ENCODE peak calls at places on chromosome 15, in eight cellular contexts. One of them, this sample, is unnamed. For H3K4me1 and H3K27me3, the result is how much of the 10 kb centered on the place peaks cover.

GRCh38 chr15:85543741-85544155 is 163.3 kb downstream of the AKAP13 start:
- DNase-seq in thoracic aorta: no peak
- DNase-seq in H9: peak
- DNase-seq in stomach: peak
- DNase-seq in SJSA1: no peak
- DNase-seq in HepG2: no peak
- DNase-seq in GM23248: no peak
- DNase-seq in CD8-positive, alpha-beta T cell: peak
- DNase-seq in this sample: no peak

GRCh38 chr15:83210619-83211018 is 3.0 kb upstream of the HDGFL3 start:
- DNase-seq in stomach: no peak
- DNase-seq in SJSA1: no peak
- DNase-seq in thoracic aorta: no peak
- DNase-seq in HepG2: no peak
- DNase-seq in H9: no peak
- DNase-seq in CD8-positive, alpha-beta T cell: no peak
- DNase-seq in GM23248: peak
- DNase-seq in this sample: no peak

GRCh38 chr15:89978914-89979313 is 22.2 kb upstream of the ZNF710 start:
- DNase-seq in HepG2: no peak
- DNase-seq in stomach: no peak
- DNase-seq in H9: no peak
- DNase-seq in SJSA1: no peak
- DNase-seq in CD8-positive, alpha-beta T cell: no peak
- DNase-seq in GM23248: no peak
- DNase-seq in thoracic aorta: no peak
- DNase-seq in this sample: no peak

GRCh38 chr15:73560501-73561117 is 72.6 kb downstream of the NPTN start:
- DNase-seq in HepG2: peak
- DNase-seq in stomach: no peak
- DNase-seq in GM23248: peak
- DNase-seq in CD8-positive, alpha-beta T cell: no peak
- DNase-seq in SJSA1: no peak
- DNase-seq in H9: no peak
- DNase-seq in thoracic aorta: no peak
- DNase-seq in this sample: no peak

GRCh38 chr15:74543583-74543982 is 2.6 kb downstream of the ARID3B start:
- DNase-seq in thoracic aorta: no peak
- DNase-seq in H9: no peak
- DNase-seq in GM23248: no peak
- DNase-seq in stomach: no peak
- DNase-seq in HepG2: no peak
- DNase-seq in SJSA1: no peak
- DNase-seq in CD8-positive, alpha-beta T cell: no peak
- DNase-seq in this sample: no peak

GRCh38 chr15:98809273-98809672 is 160.9 kb downstream of the IGF1R start:
- DNase-seq in HepG2: no peak
- DNase-seq in H9: no peak
- DNase-seq in CD8-positive, alpha-beta T cell: no peak
- DNase-seq in SJSA1: no peak
- DNase-seq in stomach: peak
- DNase-seq in GM23248: no peak
- DNase-seq in thoracic aorta: no peak
- DNase-seq in this sample: no peak

GRCh38 chr15:69390575-69390974 is 23.6 kb upstream of the KIF23 start:
- DNase-seq in GM23248: peak
- DNase-seq in HepG2: no peak
- DNase-seq in H9: no peak
- DNase-seq in CD8-positive, alpha-beta T cell: no peak
- DNase-seq in stomach: no peak
- DNase-seq in SJSA1: peak
- DNase-seq in thoracic aorta: no peak
- DNase-seq in this sample: no peak

GRCh38 chr15:96330450-96331140 is at the start of gene NR2F2:
- DNase-seq in GM23248: peak
- DNase-seq in CD8-positive, alpha-beta T cell: no peak
- DNase-seq in H9: peak
- DNase-seq in HepG2: peak
- DNase-seq in thoracic aorta: peak
- DNase-seq in stomach: peak
- DNase-seq in SJSA1: peak
- DNase-seq in this sample: no peak

GRCh38 chr15:96473556-96473955 is 143.1 kb downstream of the NR2F2 start:
- DNase-seq in CD8-positive, alpha-beta T cell: no peak
- DNase-seq in SJSA1: no peak
- DNase-seq in thoracic aorta: no peak
- DNase-seq in HepG2: no peak
- DNase-seq in GM23248: no peak
- DNase-seq in stomach: no peak
- DNase-seq in H9: no peak
- DNase-seq in this sample: no peak

GRCh38 chr15:58448906-58449305 is 17.1 kb downstream of the LIPC start:
- DNase-seq in H9: no peak
- DNase-seq in thoracic aorta: no peak
- DNase-seq in SJSA1: no peak
- DNase-seq in stomach: no peak
- DNase-seq in HepG2: no peak
- DNase-seq in GM23248: no peak
- DNase-seq in CD8-positive, alpha-beta T cell: no peak
- DNase-seq in this sample: no peak
- H3K4me1 ChIP-seq in H9: under half
- H3K4me1 ChIP-seq in thoracic aorta: under half
- H3K4me1 ChIP-seq in SJSA1: under half
- H3K4me1 ChIP-seq in stomach: under half
- H3K4me1 ChIP-seq in HepG2: under half
- H3K4me1 ChIP-seq in GM23248: under half
- H3K4me1 ChIP-seq in CD8-positive, alpha-beta T cell: under half
- H3K4me1 ChIP-seq in this sample: under half

GRCh38 chr15:77819841-77820728 is 187.4 kb upstream of the LINGO1 start:
- DNase-seq in SJSA1: no peak
- DNase-seq in CD8-positive, alpha-beta T cell: no peak
- DNase-seq in H9: peak
- DNase-seq in HepG2: peak
- DNase-seq in GM23248: peak
- DNase-seq in thoracic aorta: no peak
- DNase-seq in stomach: no peak
- DNase-seq in this sample: no peak

GRCh38 chr15:77822631-77823230 is 190.0 kb upstream of the LINGO1 start:
- DNase-seq in GM23248: no peak
- DNase-seq in H9: no peak
- DNase-seq in stomach: no peak
- DNase-seq in SJSA1: no peak
- DNase-seq in CD8-positive, alpha-beta T cell: no peak
- DNase-seq in HepG2: no peak
- DNase-seq in thoracic aorta: no peak
- DNase-seq in this sample: no peak

GRCh38 chr15:77819271-77819806 is 186.6 kb upstream of the LINGO1 start:
- DNase-seq in SJSA1: no peak
- DNase-seq in thoracic aorta: no peak
- DNase-seq in H9: no peak
- DNase-seq in GM23248: peak
- DNase-seq in stomach: no peak
- DNase-seq in CD8-positive, alpha-beta T cell: no peak
- DNase-seq in HepG2: no peak
- DNase-seq in this sample: no peak

GRCh38 chr15:77821959-77822256 is 189.2 kb upstream of the LINGO1 start:
- DNase-seq in thoracic aorta: no peak
- DNase-seq in GM23248: no peak
- DNase-seq in CD8-positive, alpha-beta T cell: no peak
- DNase-seq in H9: no peak
- DNase-seq in SJSA1: no peak
- DNase-seq in stomach: no peak
- DNase-seq in HepG2: no peak
- DNase-seq in this sample: no peak

DNA sequence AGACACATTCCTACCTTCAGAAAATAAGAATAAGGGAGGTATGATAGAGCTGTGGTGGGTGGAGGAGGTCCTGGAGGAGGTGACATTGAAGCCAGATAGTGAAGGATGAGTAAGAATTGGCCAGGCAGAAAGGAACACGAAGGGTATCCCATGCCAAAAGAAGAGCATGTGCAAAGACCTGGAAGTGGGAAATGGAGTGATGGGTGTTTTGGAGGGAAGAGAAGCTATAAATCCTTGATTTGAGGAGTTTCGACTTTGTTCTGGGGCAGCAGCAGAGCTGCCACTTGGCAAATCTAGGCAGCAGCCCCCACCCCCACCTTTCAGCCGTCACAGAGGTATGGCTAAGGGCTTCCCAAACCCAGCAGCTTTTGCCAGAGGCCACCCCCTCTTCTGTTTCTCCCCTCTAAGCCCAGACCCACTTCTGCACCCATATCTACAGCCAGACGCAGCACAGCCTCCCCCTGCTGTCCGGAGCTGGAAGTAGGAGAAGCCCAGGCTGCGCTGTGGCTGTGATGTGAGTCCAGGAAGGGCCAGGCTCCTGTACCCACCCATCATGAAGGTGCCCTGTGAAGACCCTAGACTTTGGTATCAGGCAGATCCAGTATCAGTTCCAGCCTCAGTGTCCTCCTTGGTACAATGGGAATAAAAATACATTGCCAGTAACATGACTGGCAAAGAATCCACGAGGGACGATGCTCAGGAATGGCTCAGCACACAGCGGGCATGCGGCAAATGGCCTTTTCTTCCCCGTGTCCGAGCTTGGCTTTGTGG is 188.7 kb upstream of the LINGO1 start:
- DNase-seq in GM23248: peak
- DNase-seq in stomach: peak
- DNase-seq in thoracic aorta: no peak
- DNase-seq in HepG2: peak
- DNase-seq in SJSA1: peak
- DNase-seq in H9: peak
- DNase-seq in CD8-positive, alpha-beta T cell: no peak
- DNase-seq in this sample: no peak
- H3K27me3 ChIP-seq in GM23248: under half
- H3K27me3 ChIP-seq in stomach: half or more
- H3K27me3 ChIP-seq in thoracic aorta: under half
- H3K27me3 ChIP-seq in HepG2: half or more
- H3K27me3 ChIP-seq in SJSA1: half or more
- H3K27me3 ChIP-seq in H9: under half
- H3K27me3 ChIP-seq in CD8-positive, alpha-beta T cell: under half
- H3K27me3 ChIP-seq in this sample: under half

DNA sequence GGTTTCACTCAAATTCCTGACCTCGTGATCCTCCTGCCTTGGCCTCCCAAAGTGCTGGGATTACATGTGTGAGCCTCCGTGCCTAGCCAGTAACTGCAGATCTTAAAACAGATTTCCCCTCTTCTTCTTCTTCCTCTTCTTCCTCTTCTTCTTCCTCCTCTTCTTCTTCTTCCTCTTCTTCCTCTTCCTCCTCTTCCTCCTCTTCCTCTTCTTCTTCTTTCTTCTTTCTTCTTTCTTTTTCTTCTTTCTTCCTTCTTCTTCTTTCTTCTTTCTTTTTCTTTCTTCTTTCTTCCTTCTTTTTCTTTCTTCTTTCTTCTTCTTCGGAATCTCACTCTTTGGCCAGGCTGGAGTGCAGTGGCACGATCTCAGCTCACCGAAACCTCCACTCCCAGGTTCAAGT is 7.8 kb downstream of the USP3 start:
- DNase-seq in CD8-positive, alpha-beta T cell: no peak
- DNase-seq in GM23248: no peak
- DNase-seq in H9: no peak
- DNase-seq in HepG2: no peak
- DNase-seq in SJSA1: no peak
- DNase-seq in stomach: no peak
- DNase-seq in thoracic aorta: no peak
- DNase-seq in this sample: no peak
- H3K4me1 ChIP-seq in CD8-positive, alpha-beta T cell: half or more
- H3K4me1 ChIP-seq in GM23248: under half
- H3K4me1 ChIP-seq in H9: under half
- H3K4me1 ChIP-seq in HepG2: half or more
- H3K4me1 ChIP-seq in SJSA1: under half
- H3K4me1 ChIP-seq in stomach: half or more
- H3K4me1 ChIP-seq in thoracic aorta: half or more
- H3K4me1 ChIP-seq in this sample: half or more

GRCh38 chr15:66130496-66131014 is 123.0 kb downstream of the MEGF11 start:
- DNase-seq in GM23248: no peak
- DNase-seq in SJSA1: no peak
- DNase-seq in CD8-positive, alpha-beta T cell: no peak
- DNase-seq in stomach: no peak
- DNase-seq in thoracic aorta: no peak
- DNase-seq in HepG2: no peak
- DNase-seq in H9: no peak
- DNase-seq in this sample: no peak

GRCh38 chr15:66132251-66132816 is 121.2 kb downstream of the MEGF11 start:
- DNase-seq in H9: no peak
- DNase-seq in HepG2: peak
- DNase-seq in GM23248: no peak
- DNase-seq in SJSA1: no peak
- DNase-seq in CD8-positive, alpha-beta T cell: no peak
- DNase-seq in stomach: no peak
- DNase-seq in thoracic aorta: no peak
- DNase-seq in this sample: no peak

GRCh38 chr15:66131831-66132230 is 121.7 kb downstream of the MEGF11 start:
- DNase-seq in thoracic aorta: no peak
- DNase-seq in HepG2: no peak
- DNase-seq in CD8-positive, alpha-beta T cell: no peak
- DNase-seq in H9: no peak
- DNase-seq in SJSA1: no peak
- DNase-seq in GM23248: no peak
- DNase-seq in stomach: no peak
- DNase-seq in this sample: no peak

GRCh38 chr15:66129561-66129960 is 124.0 kb downstream of the MEGF11 start:
- DNase-seq in GM23248: no peak
- DNase-seq in H9: no peak
- DNase-seq in CD8-positive, alpha-beta T cell: no peak
- DNase-seq in SJSA1: no peak
- DNase-seq in HepG2: no peak
- DNase-seq in thoracic aorta: no peak
- DNase-seq in stomach: no peak
- DNase-seq in this sample: no peak

DNA sequence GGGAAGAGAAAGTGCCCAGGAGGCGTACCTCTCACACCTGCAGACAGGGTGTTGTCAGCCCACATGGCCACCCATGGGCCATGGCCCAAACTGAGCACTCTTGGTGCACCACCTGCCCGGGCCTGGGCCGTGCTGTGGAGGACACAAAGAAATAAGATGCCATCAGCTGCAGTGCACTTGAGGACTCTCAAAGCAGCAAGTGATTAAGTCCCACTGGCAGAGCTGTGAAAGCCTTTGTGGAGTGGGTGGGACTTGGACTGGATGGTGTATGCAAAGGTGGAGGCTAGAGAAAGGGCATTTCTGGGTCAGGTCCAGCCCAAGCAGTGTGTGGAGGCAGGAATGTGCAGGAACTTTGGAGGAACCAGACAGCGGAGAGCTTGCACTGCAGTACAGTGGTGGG is 122.3 kb downstream of the MEGF11 start:
- DNase-seq in HepG2: no peak
- DNase-seq in H9: no peak
- DNase-seq in stomach: peak
- DNase-seq in CD8-positive, alpha-beta T cell: no peak
- DNase-seq in GM23248: no peak
- DNase-seq in thoracic aorta: no peak
- DNase-seq in SJSA1: no peak
- DNase-seq in this sample: no peak
- H3K27me3 ChIP-seq in HepG2: under half
- H3K27me3 ChIP-seq in H9: under half
- H3K27me3 ChIP-seq in stomach: under half
- H3K27me3 ChIP-seq in CD8-positive, alpha-beta T cell: under half
- H3K27me3 ChIP-seq in GM23248: half or more
- H3K27me3 ChIP-seq in thoracic aorta: under half
- H3K27me3 ChIP-seq in SJSA1: half or more
- H3K27me3 ChIP-seq in this sample: under half